ENCODE peak calls at places on chromosome 4, in seven cellular contexts. J is HL-60, E is ovary, P is heart left ventricle, H is upper lobe of right lung, T is testis, I is right atrium auricular region. G is an unnamed sample.

GRCh38 chr4:19675172-19675811 is 576.4 kb upstream of the SLIT2 start:
- DNase-seq in J (no peak), E (no peak), P (peak), H (no peak), T (no peak), I (no peak), G (no peak)

GRCh38 chr4:98661356-98662054 is 3.1 kb upstream of the TSPAN5 start:
- DNase-seq in J (no peak), E (no peak), P (no peak), H (no peak), T (no peak), I (no peak), G (no peak)

GRCh38 chr4:156252300-156253016 is 298.8 kb upstream of the CTSO start:
- DNase-seq in J (no peak), E (no peak), P (no peak), H (no peak), T (no peak), I (no peak), G (no peak)

GRCh38 chr4:107519057-107519456 is 201.0 kb downstream of the PAPSS1 start:
- DNase-seq in J (no peak), E (no peak), P (no peak), H (no peak), T (peak), I (no peak), G (no peak)

GRCh38 chr4:110865611-110866254 is 242.9 kb upstream of the PITX2 start:
- DNase-seq in J (no peak), E (no peak), P (no peak), H (no peak), T (no peak), I (no peak), G (no peak)

GRCh38 chr4:161256716-161257115 is 907.1 kb downstream of the FSTL5 start:
- DNase-seq in J (no peak), E (no peak), P (no peak), H (no peak), T (no peak), I (no peak), G (no peak)

GRCh38 chr4:123526511-123526910 is 129.9 kb downstream of the SPRY1 start:
- DNase-seq in J (no peak), E (no peak), P (no peak), H (no peak), T (no peak), I (no peak), G (no peak)

GRCh38 chr4:60683357-60683756 is 516.8 kb upstream of the ADGRL3 start:
- DNase-seq in J (no peak), E (no peak), P (no peak), H (no peak), T (no peak), I (no peak), G (no peak)

GRCh38 chr4:155506761-155507160 is 130.0 kb upstream of the MAP9 start:
- DNase-seq in J (no peak), E (no peak), P (peak), H (no peak), T (no peak), I (no peak), G (no peak)

GRCh38 chr4:108210989-108211725 is 42.4 kb upstream of the LEF1 start:
- DNase-seq in J (no peak), E (no peak), P (no peak), H (no peak), T (no peak), I (no peak), G (no peak)

GRCh38 chr4:175147233-175147632 is 229.1 kb downstream of the ADAM29 start:
- DNase-seq in J (no peak), E (no peak), P (no peak), H (peak), T (peak), I (no peak), G (no peak)

GRCh38 chr4:80201326-80202151 is 4.2 kb downstream of the PRDM8 start:
- DNase-seq in J (peak), E (peak), P (peak), H (no peak), T (no peak), I (no peak), G (no peak)

GRCh38 chr4:60134106-60134505 is 1066.0 kb upstream of the ADGRL3 start:
- DNase-seq in J (no peak), E (no peak), P (no peak), H (no peak), T (no peak), I (no peak), G (no peak)

GRCh38 chr4:73258668-73259551 is at the start of gene ANKRD17:
- DNase-seq in J (peak), E (peak), P (peak), H (peak), T (peak), I (peak), G (peak)
- TF ChIP-seq CTCF in J (no peak), E (no peak), P (no peak), H (peak), T (peak), I (no peak), G (no peak)

DNA sequence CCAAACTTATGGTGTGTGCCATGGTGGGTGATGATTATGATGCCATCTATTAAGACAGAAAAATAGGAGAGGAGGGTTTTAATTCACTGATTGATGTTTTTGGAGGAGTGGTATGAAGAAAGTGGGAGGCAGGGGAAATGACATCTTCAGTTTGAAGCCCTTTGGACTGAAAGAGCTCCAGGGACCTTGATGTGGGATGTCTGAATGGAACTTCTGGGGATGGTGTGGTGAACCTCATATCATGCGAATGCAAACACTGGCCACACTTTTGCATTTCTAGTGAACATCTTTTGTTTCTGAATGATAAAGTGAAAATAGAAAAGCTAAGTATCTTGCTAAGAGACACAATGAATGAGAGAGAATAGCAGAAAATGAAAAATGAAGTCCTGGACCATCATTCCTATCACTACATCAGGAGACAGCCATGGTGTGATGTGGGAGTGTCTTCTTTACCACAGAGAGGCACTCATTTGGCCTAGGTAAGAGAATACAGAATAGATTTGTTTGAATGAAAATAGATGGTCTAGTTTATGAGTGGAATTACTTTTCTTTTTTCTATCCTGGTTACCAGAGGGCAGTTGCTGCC is 123.5 kb downstream of the ZNF827 start:
- DNase-seq in J (no peak), E (no peak), P (no peak), H (no peak), T (no peak), I (no peak), G (no peak)
- H3K27ac ChIP-seq in J (no peak), E (no peak), P (no peak), H (no peak), T (no peak), I (no peak), G (no peak)

GRCh38 chr4:154490589-154491340 is 834 bp downstream of the DCHS2 start:
- DNase-seq in J (no peak), E (peak), P (no peak), H (no peak), T (no peak), I (no peak), G (no peak)
- H3K4me3 ChIP-seq in J (peak), E (peak), P (peak), H (peak), T (peak), I (peak), G (peak)

GRCh38 chr4:41061482-41062185 is 152.7 kb downstream of the APBB2 start:
- DNase-seq in J (no peak), E (no peak), P (no peak), H (no peak), T (no peak), I (no peak), G (no peak)
- TF ChIP-seq CTCF in J (no peak), E (no peak), P (no peak), H (no peak), T (no peak), I (no peak), G (no peak)

GRCh38 chr4:54228064-54228527 is 997 bp upstream of the PDGFRA start:
- DNase-seq in J (no peak), E (peak), P (peak), H (peak), T (peak), I (peak), G (peak)
- H3K27ac ChIP-seq in J (no peak), E (peak), P (peak), H (peak), T (peak), I (peak), G (peak)

G was measured in coronary artery.